ENCODE peak calls at places on chromosomes 2 and 18, in four cellular contexts. J is colonic mucosa, V is prostate gland, F is left lung. M is an unnamed sample.

GRCh38 chr2:158006961-158007664 is 94.6 kb upstream of the UPP2 start:
- DNase-seq in J (no peak), V (no peak), F (no peak), M (no peak)

GRCh38 chr2:198308368-198308767 is 504.0 kb downstream of the PLCL1 start:
- DNase-seq in J (no peak), V (no peak), F (no peak), M (no peak)

GRCh38 chr2:209331291-209331844 is 92.5 kb upstream of the MAP2 start:
- DNase-seq in J (no peak), V (no peak), F (no peak), M (no peak)

GRCh38 chr2:219045937-219046550 is 4.7 kb upstream of the CFAP65 start:
- DNase-seq in J (no peak), V (no peak), F (no peak), M (no peak)

GRCh38 chr2:120489023-120489422 is 143.1 kb downstream of the INHBB start:
- DNase-seq in J (no peak), V (no peak), F (no peak), M (no peak)

GRCh38 chr18:21444465-21445023 is 156.0 kb downstream of the ESCO1 start:
- DNase-seq in J (peak; percentile 21), V (peak; percentile 11), F (no peak), M (no peak)

GRCh38 chr2:172698041-172698863 is 37.4 kb upstream of the RAPGEF4 start:
- DNase-seq in J (no peak), V (no peak), F (no peak), M (no peak)

GRCh38 chr2:1986598-1986997 is 242.3 kb upstream of the PXDN start:
- DNase-seq in J (no peak), V (no peak), F (no peak), M (no peak)

GRCh38 chr2:231425811-231426703 is 30.5 kb downstream of the B3GNT7 start:
- DNase-seq in J (no peak), V (no peak), F (no peak), M (peak; percentile 76)

GRCh38 chr2:71668326-71669057 is 215.1 kb downstream of the DYSF start:
- DNase-seq in J (no peak), V (peak; percentile 1), F (no peak), M (no peak)

GRCh38 chr2:126317797-126318431 is 338.0 kb upstream of the GYPC start:
- DNase-seq in J (no peak), V (no peak), F (no peak), M (no peak)

GRCh38 chr2:88658890-88659881 is 31.9 kb upstream of the EIF2AK3 start:
- DNase-seq in J (peak; percentile 49), V (peak; percentile 10), F (no peak), M (no peak)

GRCh38 chr18:3998698-3999333 is 456.3 kb downstream of the DLGAP1 start:
- DNase-seq in J (peak; percentile 31), V (no peak), F (no peak), M (no peak)

GRCh38 chr2:4214444-4215295 is 511.3 kb downstream of the DCDC2C start:
- DNase-seq in J (no peak), V (no peak), F (no peak), M (no peak)

GRCh38 chr18:32378705-32379104 is 92.0 kb downstream of the GAREM1 start:
- DNase-seq in J (peak; percentile 40), V (no peak), F (no peak), M (no peak)

GRCh38 chr18:7872569-7872968 is 305.5 kb downstream of the PTPRM start:
- DNase-seq in J (no peak), V (no peak), F (no peak), M (no peak)

GRCh38 chr18:48412339-48412929 is 3.3 kb upstream of the ZBTB7C start:
- DNase-seq in J (peak; percentile 41), V (no peak), F (no peak), M (no peak)

GRCh38 chr2:36697424-36698066 is 1.0 kb downstream of the VIT start:
- DNase-seq in J (no peak), V (no peak), F (no peak), M (no peak)

GRCh38 chr2:46122318-46122970 is 174.8 kb upstream of the EPAS1 start:
- DNase-seq in J (peak; percentile 45), V (no peak), F (no peak), M (no peak)

GRCh38 chr2:211875488-211875887 is 663.1 kb downstream of the ERBB4 start:
- DNase-seq in J (no peak), V (no peak), F (no peak), M (no peak)

GRCh38 chr2:217912030-217913024 is 90.5 kb downstream of the TNS1 start:
- DNase-seq in J (no peak), V (no peak), F (peak; percentile 59), M (no peak)

DNA sequence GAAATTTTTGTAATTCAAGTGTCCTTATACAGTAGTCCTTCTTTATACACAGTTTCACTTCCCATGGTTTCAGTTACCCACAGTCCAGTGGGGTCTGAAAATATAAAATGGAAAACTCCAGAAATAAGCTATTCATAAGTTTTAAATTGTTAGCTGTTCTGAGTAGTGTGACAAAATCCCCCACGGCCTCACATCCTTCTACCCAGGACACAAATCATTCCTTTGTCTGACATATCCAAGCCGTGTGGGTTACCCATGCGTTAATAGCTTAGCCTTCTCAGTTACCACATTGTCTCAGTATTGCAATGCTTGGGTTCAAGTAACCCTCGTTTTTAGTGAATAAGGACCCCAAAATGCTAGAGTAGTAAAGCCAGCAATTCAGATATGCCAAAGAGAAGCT is 662.0 kb upstream of the CNTNAP5 start:
- DNase-seq in J (no peak), V (no peak), F (no peak), M (no peak)
- H3K4me1 ChIP-seq in J (no peaks in the 10 kb centered on the region), V (no peaks in the 10 kb centered on the region), F (no peaks in the 10 kb centered on the region), M (no peaks in the 10 kb centered on the region)

GRCh38 chr18:35500113-35500512 is 2.4 kb upstream of the INO80C start:
- DNase-seq in J (no peak), V (no peak), F (no peak), M (no peak)
- H3K4me1 ChIP-seq in J (peaks cover 10% of the 10 kb centered on the region), V (no peaks in the 10 kb centered on the region), F (peaks cover 29% of the 10 kb centered on the region), M (peaks cover 7% of the 10 kb centered on the region)

DNA sequence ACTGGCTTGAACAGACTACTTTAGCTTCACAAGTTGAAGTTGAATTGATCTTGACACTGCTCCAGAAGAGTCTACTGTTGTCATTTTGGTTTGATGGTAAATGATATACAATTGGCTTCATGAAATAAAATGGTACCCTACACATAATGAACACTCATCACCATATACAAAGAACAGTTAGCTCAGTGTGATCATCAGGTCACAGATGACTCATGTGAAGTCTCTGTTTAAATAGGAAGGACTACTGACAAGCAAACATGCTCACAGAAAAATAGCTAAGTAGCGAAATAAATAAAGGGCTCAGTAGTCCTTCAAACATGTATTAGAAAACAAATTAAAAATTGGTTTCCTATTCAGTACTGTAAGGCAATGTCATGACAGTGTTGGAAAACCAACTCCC is 96.2 kb downstream of the MEIS1 start:
- DNase-seq in J (no peak), V (no peak), F (no peak), M (no peak)
- H3K4me1 ChIP-seq in J (no peaks in the 10 kb centered on the region), V (no peaks in the 10 kb centered on the region), F (peaks cover 3% of the 10 kb centered on the region), M (no peaks in the 10 kb centered on the region)

GRCh38 chr2:201158111-201158929 is 24.6 kb upstream of the CASP10 start:
- DNase-seq in J (peak; percentile 89), V (peak; percentile 61), F (peak; percentile 89), M (peak; percentile 41)
- H3K4me1 ChIP-seq in J (peaks cover 11% of the 10 kb centered on the region), V (no peaks in the 10 kb centered on the region), F (peaks cover 71% of the 10 kb centered on the region), M (peaks cover 8% of the 10 kb centered on the region)

DNA sequence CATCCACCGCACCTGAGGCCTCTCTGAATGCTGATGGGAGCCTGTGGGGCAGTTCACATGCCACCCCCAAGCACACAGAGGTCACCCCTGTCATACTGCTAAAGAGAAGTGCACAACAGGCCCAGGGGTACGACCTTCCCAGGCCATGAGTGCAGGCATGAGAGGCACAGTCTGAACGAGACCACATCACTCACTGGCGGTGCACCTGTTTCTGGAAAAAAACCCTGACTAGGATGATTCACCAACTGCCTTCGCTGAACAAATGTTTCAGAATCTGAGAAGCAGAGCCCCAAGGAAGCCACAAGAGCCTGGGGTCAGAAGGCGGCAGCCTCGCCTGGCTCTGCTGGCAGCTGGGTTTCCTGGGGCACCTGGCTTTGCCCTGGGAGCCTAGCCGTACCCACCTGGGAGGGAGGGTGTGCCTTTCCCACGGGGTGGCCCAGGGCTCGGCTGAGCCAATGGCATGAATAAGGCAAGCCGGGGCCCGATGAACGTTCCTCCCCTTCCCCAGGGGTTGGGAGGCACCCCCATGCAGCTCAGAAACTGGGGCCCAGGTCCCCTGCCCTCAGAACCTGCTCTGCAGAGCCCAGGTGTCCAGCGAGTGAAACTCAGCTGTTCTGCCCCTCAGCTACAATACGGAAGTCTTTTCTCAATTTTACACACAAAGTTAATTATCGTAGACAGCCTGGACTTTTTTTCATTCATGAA is 73.8 kb downstream of the HDAC4 start:
- DNase-seq in J (peak; percentile 20), V (no peak), F (no peak), M (peak; percentile 43)
- H3K4me1 ChIP-seq in J (peaks cover 7% of the 10 kb centered on the region), V (peaks cover 12% of the 10 kb centered on the region), F (peaks cover 16% of the 10 kb centered on the region), M (peaks cover 45% of the 10 kb centered on the region)

DNA sequence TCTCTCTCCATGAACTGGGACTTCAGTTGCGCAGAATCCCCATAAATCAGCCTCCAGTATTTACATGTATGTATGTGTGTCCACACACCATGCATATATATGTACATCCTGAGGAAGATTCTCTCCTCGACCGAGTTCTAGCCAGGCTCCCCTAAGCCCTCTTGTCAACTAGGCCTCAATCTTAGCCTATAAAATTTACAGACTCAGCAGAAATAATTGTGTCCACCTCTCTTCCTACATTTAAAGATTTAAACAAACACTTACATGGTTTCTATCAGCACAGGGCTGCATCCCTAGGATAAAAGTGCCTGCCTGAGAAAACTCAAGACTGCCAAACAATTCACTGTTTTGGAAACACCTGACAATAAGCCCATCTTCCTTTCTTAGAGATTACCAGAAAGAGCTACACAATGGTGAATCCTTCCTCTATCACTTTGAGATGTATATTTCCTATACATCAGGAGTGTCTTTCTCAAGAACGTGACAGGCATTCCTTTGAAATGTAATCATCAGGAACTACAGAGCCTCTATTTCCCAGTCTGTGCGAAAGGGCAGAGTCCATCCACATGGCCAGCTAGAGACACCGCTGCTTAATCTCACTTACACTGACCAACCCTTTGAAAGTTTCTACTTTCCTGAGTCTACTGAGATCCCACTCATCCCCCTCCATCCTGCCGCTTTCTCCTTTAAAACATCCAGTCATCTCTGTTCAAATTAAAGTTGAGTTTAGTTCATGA is 39.4 kb downstream of the ZNF519 start:
- DNase-seq in J (no peak), V (no peak), F (no peak), M (no peak)
- H3K4me1 ChIP-seq in J (no peaks in the 10 kb centered on the region), V (no peaks in the 10 kb centered on the region), F (no peaks in the 10 kb centered on the region), M (no peaks in the 10 kb centered on the region)

GRCh38 chr2:11356760-11357159 is 12.3 kb upstream of the ROCK2 start:
- DNase-seq in J (no peak), V (no peak), F (no peak), M (no peak)
- H3K4me1 ChIP-seq in J (no peaks in the 10 kb centered on the region), V (no peaks in the 10 kb centered on the region), F (peaks cover 15% of the 10 kb centered on the region), M (no peaks in the 10 kb centered on the region)

GRCh38 chr2:66448592-66448991 is 13.7 kb downstream of the MEIS1 start:
- DNase-seq in J (no peak), V (no peak), F (no peak), M (no peak)
- H3K4me1 ChIP-seq in J (no peaks in the 10 kb centered on the region), V (no peaks in the 10 kb centered on the region), F (peaks cover 22% of the 10 kb centered on the region), M (no peaks in the 10 kb centered on the region)

M was measured in effector memory CD4-positive, alpha-beta T cell.